ENCODE peak calls at places on chromosomes 7 and 10, in four cellular contexts. One of them, this sample, is unnamed.

GRCh38 chr7:154906736-154907355 is 96.1 kb downstream of the PAXIP1 start:
- DNase-seq in heart right ventricle: no peak
- DNase-seq in transverse colon: no peak
- DNase-seq in neural progenitor cell: no peak
- DNase-seq in this sample: no peak

GRCh38 chr10:127391875-127392274 is 157.2 kb upstream of the NPS start:
- DNase-seq in heart right ventricle: no peak
- DNase-seq in transverse colon: no peak
- DNase-seq in neural progenitor cell: no peak
- DNase-seq in this sample: no peak

GRCh38 chr7:117350027-117350426 is 27.2 kb upstream of the WNT2 start:
- DNase-seq in heart right ventricle: no peak
- DNase-seq in transverse colon: no peak
- DNase-seq in neural progenitor cell: peak; percentile 11
- DNase-seq in this sample: no peak

GRCh38 chr10:62814901-62815372 is 1.2 kb downstream of the EGR2 start:
- DNase-seq in heart right ventricle: peak; percentile 17
- DNase-seq in transverse colon: no peak
- DNase-seq in neural progenitor cell: peak; percentile 48
- DNase-seq in this sample: no peak

GRCh38 chr10:82150123-82150900 is 275.3 kb downstream of the NRG3 start:
- DNase-seq in heart right ventricle: peak; percentile 14
- DNase-seq in transverse colon: peak; percentile 20
- DNase-seq in neural progenitor cell: peak; percentile 83
- DNase-seq in this sample: no peak

GRCh38 chr7:132097550-132098134 is 478.6 kb downstream of the PLXNA4 start:
- DNase-seq in heart right ventricle: no peak
- DNase-seq in transverse colon: no peak
- DNase-seq in neural progenitor cell: no peak
- DNase-seq in this sample: no peak

GRCh38 chr10:80277567-80278250 is 11.7 kb downstream of the MAT1A start:
- DNase-seq in heart right ventricle: no peak
- DNase-seq in transverse colon: no peak
- DNase-seq in neural progenitor cell: no peak
- DNase-seq in this sample: no peak

GRCh38 chr10:14302035-14302434 is 28.7 kb downstream of the FRMD4A start:
- DNase-seq in heart right ventricle: no peak
- DNase-seq in transverse colon: no peak
- DNase-seq in neural progenitor cell: peak; percentile 20
- DNase-seq in this sample: no peak

GRCh38 chr10:11205026-11205772 is 187.5 kb downstream of the CELF2 start:
- DNase-seq in heart right ventricle: no peak
- DNase-seq in transverse colon: no peak
- DNase-seq in neural progenitor cell: peak; percentile 60
- DNase-seq in this sample: peak; percentile 14

GRCh38 chr10:4693967-4694366 is 132.0 kb upstream of the AKR1E2 start:
- DNase-seq in heart right ventricle: no peak
- DNase-seq in transverse colon: no peak
- DNase-seq in neural progenitor cell: no peak
- DNase-seq in this sample: no peak

GRCh38 chr7:96310106-96310505 is 11.8 kb downstream of the SLC25A13 start:
- DNase-seq in heart right ventricle: no peak
- DNase-seq in transverse colon: no peak
- DNase-seq in neural progenitor cell: no peak
- DNase-seq in this sample: no peak

GRCh38 chr10:42707229-42707628 is 68.9 kb upstream of the ZNF33B start:
- DNase-seq in heart right ventricle: no peak
- DNase-seq in transverse colon: no peak
- DNase-seq in neural progenitor cell: no peak
- DNase-seq in this sample: no peak

GRCh38 chr10:65720901-65721300 is 1204.9 kb upstream of the LRRTM3 start:
- DNase-seq in heart right ventricle: no peak
- DNase-seq in transverse colon: no peak
- DNase-seq in neural progenitor cell: no peak
- DNase-seq in this sample: no peak

GRCh38 chr10:116521424-116522305 is 24.1 kb upstream of the PNLIP start:
- DNase-seq in heart right ventricle: no peak
- DNase-seq in transverse colon: peak; percentile 17
- DNase-seq in neural progenitor cell: peak; percentile 54
- DNase-seq in this sample: no peak

GRCh38 chr10:30784896-30785605 is 155.5 kb upstream of the LYZL2 start:
- DNase-seq in heart right ventricle: peak; percentile 84
- DNase-seq in transverse colon: peak; percentile 68
- DNase-seq in neural progenitor cell: peak; percentile 95
- DNase-seq in this sample: no peak

GRCh38 chr7:88490161-88490560 is 183.5 kb upstream of the STEAP4 start:
- DNase-seq in heart right ventricle: no peak
- DNase-seq in transverse colon: no peak
- DNase-seq in neural progenitor cell: no peak
- DNase-seq in this sample: no peak

GRCh38 chr7:18320971-18321567 is 174.5 kb upstream of the HDAC9 start:
- DNase-seq in heart right ventricle: no peak
- DNase-seq in transverse colon: no peak
- DNase-seq in neural progenitor cell: peak; percentile 50
- DNase-seq in this sample: peak; percentile 1

GRCh38 chr10:59865101-59865500 is 41.3 kb downstream of the CCDC6 start:
- DNase-seq in heart right ventricle: no peak
- DNase-seq in transverse colon: peak; percentile 69
- DNase-seq in neural progenitor cell: peak; percentile 33
- DNase-seq in this sample: peak; percentile 23

GRCh38 chr7:25822823-25823222 is 329.2 kb upstream of the NFE2L3 start:
- DNase-seq in heart right ventricle: no peak
- DNase-seq in transverse colon: no peak
- DNase-seq in neural progenitor cell: no peak
- DNase-seq in this sample: no peak
- H3K27me3 ChIP-seq in heart right ventricle: no peaks in the 10 kb centered on the region
- H3K27me3 ChIP-seq in transverse colon: no peaks in the 10 kb centered on the region
- H3K27me3 ChIP-seq in neural progenitor cell: no peaks in the 10 kb centered on the region
- H3K27me3 ChIP-seq in this sample: no peaks in the 10 kb centered on the region

GRCh38 chr10:93384006-93384405 is 98.1 kb downstream of the MYOF start:
- DNase-seq in heart right ventricle: no peak
- DNase-seq in transverse colon: no peak
- DNase-seq in neural progenitor cell: no peak
- DNase-seq in this sample: peak; percentile 59
- H3K4me3 ChIP-seq in heart right ventricle: no peak overlapping the region
- H3K4me3 ChIP-seq in transverse colon: no peak overlapping the region
- H3K4me3 ChIP-seq in neural progenitor cell: no peak overlapping the region
- H3K4me3 ChIP-seq in this sample: no peak overlapping the region

DNA sequence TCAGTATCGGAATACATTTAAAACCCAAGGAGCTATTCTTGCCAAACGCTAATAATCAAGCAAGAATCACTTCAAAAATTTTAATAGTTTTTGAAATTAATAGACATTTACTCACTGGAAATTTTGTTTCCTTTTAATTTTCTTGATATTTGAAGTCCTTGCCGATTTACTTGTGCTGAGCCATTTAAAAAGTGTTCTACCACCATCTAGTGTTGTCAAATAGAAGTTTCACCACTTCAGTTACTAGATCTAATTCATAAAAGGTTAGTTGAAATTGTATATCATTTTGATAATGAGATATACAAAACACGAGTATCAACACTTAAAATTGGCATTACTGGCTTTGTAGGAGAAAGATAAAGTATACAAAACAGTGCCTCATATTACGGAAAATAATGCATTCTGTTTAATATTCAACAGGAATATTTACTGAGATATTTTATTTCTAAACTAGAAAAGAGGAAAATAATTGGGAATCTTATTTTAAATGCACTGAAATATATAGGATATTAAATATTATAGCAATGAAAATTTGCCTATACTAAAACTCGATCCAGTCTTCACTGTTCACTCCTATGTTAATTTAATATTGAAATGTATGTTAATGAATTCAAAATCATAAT is 664.8 kb upstream of the SEMA3D start:
- DNase-seq in heart right ventricle: no peak
- DNase-seq in transverse colon: no peak
- DNase-seq in neural progenitor cell: peak; percentile 25
- DNase-seq in this sample: peak; percentile 29
- TF ChIP-seq CTCF in heart right ventricle: peak; percentile 34
- TF ChIP-seq CTCF in transverse colon: peak; percentile 25
- TF ChIP-seq CTCF in neural progenitor cell: peak; percentile 70
- TF ChIP-seq CTCF in this sample: peak; percentile 37

GRCh38 chr10:78844956-78845355 is 223.8 kb upstream of the ZMIZ1 start:
- DNase-seq in heart right ventricle: no peak
- DNase-seq in transverse colon: no peak
- DNase-seq in neural progenitor cell: no peak
- DNase-seq in this sample: no peak
- H3K27me3 ChIP-seq in heart right ventricle: no peaks in the 10 kb centered on the region
- H3K27me3 ChIP-seq in transverse colon: no peaks in the 10 kb centered on the region
- H3K27me3 ChIP-seq in neural progenitor cell: no peaks in the 10 kb centered on the region
- H3K27me3 ChIP-seq in this sample: peaks cover 8% of the 10 kb centered on the region

DNA sequence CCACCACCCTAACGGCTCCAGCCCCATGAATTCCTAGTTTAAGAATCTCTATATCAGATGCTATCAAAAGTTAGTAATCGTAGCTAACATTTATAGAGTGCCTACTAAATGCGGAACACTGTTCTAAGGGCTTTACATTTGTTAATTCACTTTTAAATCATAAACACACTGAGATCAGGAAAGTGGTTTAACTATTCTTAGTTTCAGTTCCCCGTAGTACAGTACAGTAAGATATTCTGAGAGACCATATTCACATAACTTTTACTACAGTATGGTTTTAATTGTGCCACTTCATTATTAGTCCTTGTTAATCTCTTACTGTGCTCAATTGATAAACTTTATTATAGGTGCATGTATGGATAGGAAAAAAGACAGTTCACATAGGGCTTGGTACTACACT is 22.5 kb downstream of the SYPL1 start:
- DNase-seq in heart right ventricle: no peak
- DNase-seq in transverse colon: no peak
- DNase-seq in neural progenitor cell: no peak
- DNase-seq in this sample: no peak
- H3K4me3 ChIP-seq in heart right ventricle: no peak overlapping the region
- H3K4me3 ChIP-seq in transverse colon: no peak overlapping the region
- H3K4me3 ChIP-seq in neural progenitor cell: no peak overlapping the region
- H3K4me3 ChIP-seq in this sample: no peak overlapping the region

GRCh38 chr10:132774179-132774904 is 11.6 kb downstream of the NKX6-2 start:
- DNase-seq in heart right ventricle: no peak
- DNase-seq in transverse colon: peak; percentile 50
- DNase-seq in neural progenitor cell: no peak
- DNase-seq in this sample: no peak

GRCh38 chr10:132777441-132777840 is 8.5 kb downstream of the NKX6-2 start:
- DNase-seq in heart right ventricle: no peak
- DNase-seq in transverse colon: no peak
- DNase-seq in neural progenitor cell: no peak
- DNase-seq in this sample: no peak

GRCh38 chr10:132776186-132776585 is 9.8 kb downstream of the NKX6-2 start:
- DNase-seq in heart right ventricle: no peak
- DNase-seq in transverse colon: no peak
- DNase-seq in neural progenitor cell: no peak
- DNase-seq in this sample: no peak

GRCh38 chr10:132774905-132775863 is 10.8 kb downstream of the NKX6-2 start:
- DNase-seq in heart right ventricle: no peak
- DNase-seq in transverse colon: peak; percentile 69
- DNase-seq in neural progenitor cell: no peak
- DNase-seq in this sample: no peak

DNA sequence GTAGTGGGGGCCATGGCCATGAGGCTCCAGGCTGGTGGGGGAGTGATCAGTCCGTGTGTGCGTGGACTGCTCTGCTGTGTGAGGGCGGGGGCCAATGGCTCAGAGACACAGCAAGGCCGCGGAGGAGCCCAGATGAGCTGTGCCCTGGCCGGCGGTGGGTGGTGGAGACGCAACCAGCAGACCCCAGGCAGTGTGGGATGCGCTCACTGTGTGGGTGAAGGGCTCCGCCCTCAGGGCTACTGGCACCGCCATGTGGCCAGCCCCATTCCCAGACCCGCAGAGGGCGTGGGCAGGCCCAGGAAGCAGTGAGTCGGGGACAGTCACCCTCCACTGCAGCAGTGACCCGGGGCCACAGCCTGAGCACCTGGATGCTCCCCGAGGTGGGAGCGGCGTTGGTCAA is 9.1 kb downstream of the NKX6-2 start:
- DNase-seq in heart right ventricle: no peak
- DNase-seq in transverse colon: no peak
- DNase-seq in neural progenitor cell: no peak
- DNase-seq in this sample: no peak
- TF ChIP-seq CTCF in heart right ventricle: no peak
- TF ChIP-seq CTCF in transverse colon: no peak
- TF ChIP-seq CTCF in neural progenitor cell: no peak
- TF ChIP-seq CTCF in this sample: no peak